ENCODE peak calls at places on chromosome 18, in six cellular contexts. X is upper lobe of right lung, U is HTR-8/SVneo, B is cerebellum, C is T-helper 9 cell, G is NCI-H1092 treated with DMSO at 0.1 percent for 48 hours. W is an unnamed sample.
A peak's percentile ranks its signal among the peaks of the same experiment; 100 is the strongest.

GRCh38 chr18:26765498-26765897 is 100.0 kb downstream of the AQP4 start:
- DNase-seq in G (no peak), C (no peak), U (no peak), B (no peak), X (no peak), W (no peak)

GRCh38 chr18:31649449-31649848 is 34.9 kb downstream of the B4GALT6 start:
- DNase-seq in G (no peak), C (no peak), U (no peak), B (no peak), X (no peak), W (no peak)

GRCh38 chr18:11859903-11860407 is 8.7 kb downstream of the CHMP1B start:
- DNase-seq in C (no peak), B (no peak), X (no peak), G (no peak), U (peak; percentile 71), W (peak; percentile 92)

GRCh38 chr18:10035306-10035991 is 121.6 kb downstream of the VAPA start:
- DNase-seq in C (no peak), G (no peak), U (no peak), X (peak; percentile 81), B (no peak), W (peak; percentile 79)

GRCh38 chr18:13242797-13243196 is 24.2 kb downstream of the LDLRAD4 start:
- DNase-seq in C (no peak), B (no peak), X (peak; percentile 33), G (no peak), U (no peak), W (no peak)

GRCh38 chr18:44742741-44743311 is 62.1 kb downstream of the SETBP1 start:
- DNase-seq in B (peak; percentile 91), C (no peak), X (no peak), U (no peak), G (peak; percentile 99), W (no peak)

GRCh38 chr18:3599861-3600260 is 149.9 kb downstream of the TGIF1 start:
- DNase-seq in X (no peak), U (no peak), B (no peak), C (no peak), G (no peak), W (no peak)

GRCh38 chr18:62088146-62088545 is 98.7 kb downstream of the PIGN start:
- DNase-seq in G (no peak), X (no peak), U (no peak), C (no peak), B (no peak), W (no peak)

GRCh38 chr18:13447621-13448020 is 229.1 kb downstream of the LDLRAD4 start:
- DNase-seq in X (no peak), C (no peak), U (no peak), G (peak; percentile 71), B (no peak), W (no peak)

GRCh38 chr18:36315736-36316135 is 18.2 kb downstream of the FHOD3 start:
- DNase-seq in X (no peak), G (no peak), U (no peak), C (no peak), B (no peak), W (no peak)

GRCh38 chr18:37452015-37452414 is 113.6 kb downstream of the CELF4 start:
- DNase-seq in B (no peak), U (no peak), G (no peak), C (no peak), X (no peak), W (no peak)

GRCh38 chr18:2967357-2967756 is 45.6 kb downstream of the LPIN2 start:
- DNase-seq in B (no peak), X (no peak), C (no peak), G (no peak), U (no peak), W (no peak)

GRCh38 chr18:11506871-11507270 is 102.5 kb upstream of the SLC35G4 start:
- DNase-seq in G (no peak), C (no peak), X (no peak), B (no peak), U (no peak), W (no peak)

GRCh38 chr18:70621710-70622109 is 332.9 kb downstream of the SOCS6 start:
- DNase-seq in X (no peak), G (no peak), B (no peak), U (no peak), C (no peak), W (no peak)

GRCh38 chr18:49856531-49856930 is 43.2 kb upstream of the ACAA2 start:
- DNase-seq in U (no peak), X (no peak), B (peak; percentile 43), G (no peak), C (no peak), W (no peak)

GRCh38 chr18:36330435-36331049 is 33.0 kb downstream of the FHOD3 start:
- DNase-seq in X (no peak), C (no peak), U (no peak), B (no peak), G (no peak), W (no peak)

GRCh38 chr18:22275706-22276333 is 106.4 kb downstream of the GATA6 start:
- DNase-seq in U (no peak), X (no peak), B (no peak), C (no peak), G (no peak), W (no peak)

GRCh38 chr18:60339018-60339417 is 33.6 kb downstream of the MC4R start:
- DNase-seq in C (no peak), B (no peak), X (no peak), G (no peak), U (no peak), W (no peak)

GRCh38 chr18:2082676-2083075 is 488.6 kb downstream of the METTL4 start:
- DNase-seq in B (no peak), U (no peak), X (no peak), G (no peak), C (no peak), W (no peak)

GRCh38 chr18:36349552-36349951 is 52.0 kb downstream of the FHOD3 start:
- DNase-seq in U (no peak), B (no peak), G (no peak), C (no peak), X (no peak), W (no peak)

GRCh38 chr18:55385770-55386169 is 202.2 kb downstream of the TCF4 start:
- DNase-seq in X (no peak), C (no peak), B (no peak), G (no peak), U (no peak), W (no peak)

GRCh38 chr18:32280188-32280783 is 90.4 kb downstream of the MEP1B start:
- DNase-seq in G (no peak), X (no peak), B (no peak), C (no peak), U (no peak), W (no peak)

W was measured in RWPE1.